ENCODE peak calls at places on chromosomes 6 and 20, in seven cellular contexts. V is cardiac muscle cell; M is breast epithelium; H is CD4-positive, CD25-positive, alpha-beta regulatory T cell; I is A549; F is CD8-positive, alpha-beta memory T cell; S is GM23248. T is an unnamed sample.
A peak's percentile ranks its signal among the peaks of the same experiment; 100 is the strongest.

GRCh38 chr6:65707134-65707826 is at the start of gene EYS:
- DNase-seq in V (no peak), F (no peak), S (no peak), I (no peak), M (no peak), H (no peak), T (peak; percentile 100)

GRCh38 chr6:13404115-13404891 is 76.0 kb upstream of the TBC1D7 start:
- DNase-seq in I (no peak), F (no peak), S (peak; percentile 68), V (no peak), M (no peak), H (no peak), T (no peak)

GRCh38 chr6:140907235-140907634 is 1225.5 kb upstream of the GJE1 start:
- DNase-seq in S (no peak), V (no peak), I (no peak), H (no peak), M (no peak), F (no peak), T (no peak)

GRCh38 chr20:13809855-13810254 is 25.0 kb downstream of the NDUFAF5 start:
- DNase-seq in V (no peak), I (no peak), M (no peak), S (no peak), F (no peak), H (no peak), T (no peak)

GRCh38 chr6:168616807-168617756 is 176.1 kb downstream of the SMOC2 start:
- DNase-seq in S (no peak), M (no peak), H (no peak), I (peak; percentile 10), F (no peak), V (no peak), T (no peak)

GRCh38 chr20:63238491-63239126 is 2.9 kb downstream of the BIRC7 start:
- DNase-seq in I (peak; percentile 56), V (no peak), H (no peak), F (no peak), M (no peak), S (no peak), T (no peak)

GRCh38 chr6:128532827-128533226 is 12.4 kb upstream of the PTPRK start:
- DNase-seq in F (no peak), V (no peak), M (no peak), I (no peak), H (no peak), S (peak; percentile 51), T (no peak)

GRCh38 chr20:59258103-59258705 is 42.2 kb upstream of the EDN3 start:
- DNase-seq in V (no peak), H (no peak), I (no peak), M (no peak), F (no peak), S (no peak), T (no peak)

GRCh38 chr6:157464653-157465535 is 83.9 kb downstream of the ZDHHC14 start:
- DNase-seq in I (no peak), V (no peak), S (peak; percentile 29), H (no peak), F (no peak), M (no peak), T (no peak)

GRCh38 chr20:9503530-9504251 is 10.7 kb upstream of the LAMP5 start:
- DNase-seq in I (peak; percentile 10), V (peak; percentile 25), S (peak; percentile 21), F (no peak), H (no peak), M (no peak), T (no peak)

GRCh38 chr6:33761922-33762629 is 15.4 kb upstream of the IP6K3 start:
- DNase-seq in V (peak; percentile 82), I (peak; percentile 59), M (peak; percentile 66), F (peak; percentile 18), H (no peak), S (peak; percentile 56), T (no peak)

GRCh38 chr6:141361559-141361958 is 771.2 kb upstream of the GJE1 start:
- DNase-seq in S (no peak), H (no peak), V (no peak), I (no peak), M (no peak), F (no peak), T (no peak)

DNA sequence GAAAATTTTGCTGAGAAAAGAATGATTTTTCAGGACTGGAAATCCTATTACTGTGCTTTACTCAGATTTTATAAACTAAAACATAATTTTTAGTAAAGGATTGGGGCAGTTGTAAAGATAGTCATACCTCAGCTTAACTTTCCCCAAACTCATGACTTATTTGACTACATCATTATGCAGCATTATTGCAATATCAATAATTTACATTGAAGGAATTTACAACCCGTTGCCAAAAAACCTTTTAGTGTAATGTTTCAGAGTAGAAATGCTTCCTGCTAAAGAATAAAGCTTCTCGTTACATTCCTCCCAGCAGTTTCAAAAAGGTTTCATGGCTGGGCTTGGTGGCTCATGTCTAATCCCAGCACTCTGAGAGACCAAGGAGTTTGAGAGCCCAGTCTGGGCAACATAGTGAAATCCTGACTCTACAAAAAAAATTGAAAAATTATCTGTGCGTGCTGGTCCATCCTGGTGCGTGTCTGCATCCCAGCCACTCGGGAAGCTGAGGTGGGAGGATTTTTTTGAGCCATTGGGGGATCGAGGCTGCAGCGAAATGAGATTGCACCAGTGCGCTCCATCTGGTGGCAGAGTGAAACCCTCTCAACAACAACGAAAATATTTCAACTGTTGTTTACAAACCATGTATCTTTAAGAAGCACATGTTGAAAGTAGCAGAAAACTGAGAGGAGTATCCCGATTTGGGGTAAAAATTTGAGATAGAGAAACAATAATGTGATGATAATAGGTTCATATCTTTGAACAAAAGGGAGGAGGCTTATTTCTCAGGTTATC is 4.4 kb downstream of the AMD1 start:
- DNase-seq in I (peak; percentile 48), H (peak; percentile 46), S (peak; percentile 63), V (peak; percentile 45), F (peak; percentile 34), M (no peak), T (peak; percentile 60)
- H3K4me1 ChIP-seq in I (peaks cover 60% of the 10 kb centered on the region), H (peaks cover 79% of the 10 kb centered on the region), S (peaks cover 59% of the 10 kb centered on the region), V (peaks cover 54% of the 10 kb centered on the region), F (peaks cover 68% of the 10 kb centered on the region), M (peaks cover 8% of the 10 kb centered on the region), T (peaks cover 36% of the 10 kb centered on the region)

GRCh38 chr20:51541189-51542032 is 1.1 kb downstream of the NFATC2 start:
- DNase-seq in F (peak; percentile 91), M (peak; percentile 61), V (peak; percentile 95), S (peak; percentile 32), I (no peak), H (peak; percentile 75), T (peak; percentile 14)
- H3K4me1 ChIP-seq in F (peaks cover 48% of the 10 kb centered on the region), M (peaks cover 9% of the 10 kb centered on the region), V (peaks cover 32% of the 10 kb centered on the region), S (no peaks in the 10 kb centered on the region), I (no peaks in the 10 kb centered on the region), H (peaks cover 53% of the 10 kb centered on the region), T (no peaks in the 10 kb centered on the region)

GRCh38 chr6:45591306-45591705 is 213.6 kb upstream of the SUPT3H start:
- DNase-seq in H (no peak), F (no peak), I (no peak), M (no peak), S (peak; percentile 27), V (no peak), T (no peak)

GRCh38 chr6:45589367-45589766 is 211.6 kb upstream of the SUPT3H start:
- DNase-seq in S (no peak), F (no peak), V (no peak), I (no peak), M (no peak), H (no peak), T (no peak)

GRCh38 chr6:45591816-45592359 is 214.2 kb upstream of the SUPT3H start:
- DNase-seq in H (no peak), M (no peak), V (no peak), I (no peak), S (no peak), F (no peak), T (no peak)

GRCh38 chr6:45590751-45591184 is 213.0 kb upstream of the SUPT3H start:
- DNase-seq in F (no peak), I (no peak), V (no peak), H (no peak), M (no peak), S (no peak), T (no peak)

DNA sequence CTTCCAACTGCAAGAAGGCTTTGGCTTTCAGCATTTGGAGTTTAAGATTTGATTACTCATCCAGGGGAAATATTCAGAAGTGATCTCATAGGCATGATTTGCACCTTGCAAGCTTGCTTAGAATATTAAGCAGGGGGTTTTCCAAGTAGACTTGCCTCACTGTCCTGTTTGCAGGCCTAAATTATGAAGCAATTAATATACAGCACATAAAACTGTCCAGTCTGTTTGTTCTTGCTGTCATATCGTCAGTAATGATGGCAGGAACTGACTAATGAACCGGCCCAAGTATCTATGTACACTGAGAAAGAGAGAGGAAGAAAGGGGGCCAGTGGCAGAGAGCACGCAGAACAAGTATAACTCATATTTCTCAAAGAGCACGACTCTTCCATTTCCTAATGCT is 212.5 kb upstream of the SUPT3H start:
- DNase-seq in V (no peak), F (no peak), I (peak; percentile 19), S (peak; percentile 75), H (no peak), M (no peak), T (no peak)
- H3K4me1 ChIP-seq in V (no peaks in the 10 kb centered on the region), F (peaks cover 48% of the 10 kb centered on the region), I (peaks cover 15% of the 10 kb centered on the region), S (peaks cover 21% of the 10 kb centered on the region), H (peaks cover 91% of the 10 kb centered on the region), M (no peaks in the 10 kb centered on the region), T (no peaks in the 10 kb centered on the region)

DNA sequence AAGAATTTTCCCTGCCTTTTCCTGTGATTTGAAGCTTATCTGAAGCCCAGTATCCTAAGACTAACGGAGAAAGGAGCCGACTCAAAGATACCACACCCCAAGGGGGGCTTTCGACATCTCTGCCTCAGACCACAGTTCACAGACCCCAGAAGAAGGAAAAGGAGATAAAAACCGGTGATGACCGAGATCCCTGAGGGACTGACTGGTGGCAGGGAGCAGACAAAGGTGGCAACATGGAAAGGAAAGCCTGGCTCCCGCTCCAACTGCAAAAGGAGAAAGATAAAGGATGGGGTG is 668 bp downstream of the STK38 start:
- DNase-seq in I (no peak), F (no peak), S (no peak), M (no peak), H (no peak), V (no peak), T (no peak)
- H3K4me1 ChIP-seq in I (peaks cover 31% of the 10 kb centered on the region), F (peaks cover 41% of the 10 kb centered on the region), S (peaks cover 33% of the 10 kb centered on the region), M (peaks cover 16% of the 10 kb centered on the region), H (peaks cover 51% of the 10 kb centered on the region), V (peaks cover 11% of the 10 kb centered on the region), T (peaks cover 9% of the 10 kb centered on the region)

DNA sequence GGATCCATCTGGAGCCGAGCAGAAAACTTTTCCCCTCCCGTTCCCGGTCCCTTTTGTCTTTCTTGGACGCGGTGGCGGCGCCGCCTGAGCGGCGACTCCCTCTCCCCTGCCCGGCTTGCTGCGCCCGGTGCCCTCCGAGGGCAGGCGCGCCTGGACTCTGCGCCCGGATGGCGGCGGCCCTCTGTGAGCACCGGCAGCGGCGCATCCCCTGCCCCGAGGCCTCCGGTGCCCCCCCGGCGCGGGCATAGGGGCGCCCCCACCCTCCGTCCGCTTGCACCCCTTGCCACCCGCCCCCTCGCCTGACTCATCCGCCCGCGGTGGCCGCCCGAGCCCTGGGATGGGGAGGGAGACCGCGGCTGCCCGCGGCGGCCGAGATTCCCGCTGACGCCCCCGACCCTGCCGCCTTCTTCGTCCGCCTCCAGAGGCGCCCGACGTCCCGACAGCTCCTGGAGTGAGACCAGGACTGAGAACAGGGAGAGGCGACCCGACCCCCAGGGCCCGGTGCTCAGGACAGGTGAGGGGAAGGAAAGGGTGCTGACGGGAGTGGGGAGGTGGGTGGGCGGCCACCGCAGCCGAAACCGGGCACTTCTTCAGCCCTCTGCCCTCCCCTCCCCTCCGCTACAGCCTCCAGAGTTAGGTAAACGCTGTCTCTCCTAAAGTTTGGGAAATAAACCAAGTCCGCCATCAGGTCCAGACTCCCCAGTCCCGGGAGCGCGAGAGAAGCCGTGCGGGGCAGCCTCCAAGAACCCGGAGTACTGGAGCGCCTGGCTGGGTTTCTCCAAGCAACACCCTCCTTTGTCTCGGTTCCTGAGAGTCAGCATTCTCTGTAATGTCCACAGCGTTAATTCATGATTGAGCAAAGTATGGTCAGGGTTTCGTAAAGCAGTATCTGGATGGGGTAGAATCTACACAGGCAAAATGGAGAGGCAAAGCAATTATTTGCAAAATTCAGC is at the start of gene TMEM200A:
- DNase-seq in I (no peak), V (peak; percentile 54), M (peak; percentile 53), H (no peak), S (peak; percentile 83), F (no peak), T (no peak)
- H3K4me1 ChIP-seq in I (peaks cover 2% of the 10 kb centered on the region), V (no peaks in the 10 kb centered on the region), M (no peaks in the 10 kb centered on the region), H (peaks cover 17% of the 10 kb centered on the region), S (peaks cover 13% of the 10 kb centered on the region), F (peaks cover 13% of the 10 kb centered on the region), T (peaks cover 2% of the 10 kb centered on the region)

T was measured in HAP-1.